ENCODE peak calls at places on chromosomes 11 and 22, in eight cellular contexts. W is stimulated activated CD8-positive, alpha-beta memory T cell treated with anti-CD3 and anti-CD28 coated beads, Interleukin-2, amount 100 ng/mL, for 48 hours; K is GM19239; E is activated CD4-positive, CD25-positive, alpha-beta regulatory T cell; P is left colon; G is mucosa of descending colon; R is heart left ventricle; M is H7. O is an unnamed sample.

GRCh38 chr11:107851704-107852315 is 6.8 kb downstream of the SLC35F2 start:
- DNase-seq in W (no peak), E (no peak), M (no peak), K (no peak), P (peak), G (peak), R (no peak), O (no peak)

GRCh38 chr11:94302806-94303205 is 1.6 kb upstream of the IZUMO1R start:
- DNase-seq in G (no peak), P (no peak), M (peak), R (no peak), W (no peak), K (no peak), E (no peak), O (no peak)

GRCh38 chr11:11843642-11844041 is 1.9 kb downstream of the USP47 start:
- DNase-seq in E (no peak), M (no peak), P (no peak), W (no peak), K (no peak), R (no peak), G (no peak), O (no peak)

GRCh38 chr22:22042599-22043295 is 60.2 kb upstream of the TOP3B start:
- DNase-seq in R (no peak), G (no peak), M (no peak), W (no peak), E (no peak), K (no peak), P (no peak), O (no peak)

GRCh38 chr11:111846063-111846462 is 25.3 kb downstream of the ALG9 start:
- DNase-seq in W (no peak), G (no peak), R (no peak), M (no peak), K (no peak), P (no peak), E (no peak), O (no peak)

GRCh38 chr11:125519865-125520834 is 24.1 kb upstream of the FEZ1 start:
- DNase-seq in M (no peak), R (no peak), P (no peak), G (no peak), W (no peak), E (no peak), K (no peak), O (no peak)

GRCh38 chr22:19051381-19051780 is 70.8 kb downstream of the DGCR2 start:
- DNase-seq in R (no peak), K (no peak), W (no peak), E (no peak), M (no peak), G (no peak), P (no peak), O (no peak)

GRCh38 chr22:41301085-41302015 is at the start of gene ZC3H7B:
- DNase-seq in E (peak), K (peak), W (peak), M (peak), P (peak), R (peak), G (peak), O (peak)

GRCh38 chr11:113632981-113633380 is 73.1 kb downstream of the TMPRSS5 start:
- DNase-seq in G (no peak), W (no peak), P (no peak), E (no peak), M (no peak), K (no peak), R (no peak), O (no peak)

GRCh38 chr11:120229451-120230424 is 10.2 kb upstream of the POU2F3 start:
- DNase-seq in K (no peak), M (peak), R (no peak), G (peak), W (no peak), E (no peak), P (no peak), O (no peak)

GRCh38 chr11:68043349-68044144 is 4.7 kb downstream of the TCIRG1 start:
- DNase-seq in G (no peak), R (no peak), W (no peak), E (no peak), K (no peak), P (no peak), M (peak), O (peak)

GRCh38 chr11:64186205-64187165 is 514 bp downstream of the STIP1 start:
- DNase-seq in G (peak), P (no peak), M (no peak), K (no peak), W (no peak), R (no peak), E (no peak), O (no peak)

O was measured in uterus.